ENCODE peak calls at places on chromosomes 11 and 22, in eight cellular contexts. One of them, this sample, is unnamed.

GRCh38 chr22:17057959-17058814 is 26.6 kb upstream of the IL17RA start:
- DNase-seq in CD4-positive, alpha-beta memory T cell: peak; percentile 35
- DNase-seq in GM23248: peak; percentile 79
- DNase-seq in CD8-positive, alpha-beta memory T cell: no peak
- DNase-seq in cardiac muscle cell: peak; percentile 85
- DNase-seq in tibial artery: peak; percentile 70
- DNase-seq in heart left ventricle: peak; percentile 64
- DNase-seq in HCT116: peak; percentile 45
- DNase-seq in this sample: peak; percentile 28

GRCh38 chr22:35630891-35631290 is 13.8 kb upstream of the MB start:
- DNase-seq in CD4-positive, alpha-beta memory T cell: no peak
- DNase-seq in tibial artery: no peak
- DNase-seq in GM23248: no peak
- DNase-seq in heart left ventricle: no peak
- DNase-seq in HCT116: no peak
- DNase-seq in cardiac muscle cell: no peak
- DNase-seq in CD8-positive, alpha-beta memory T cell: no peak
- DNase-seq in this sample: no peak

GRCh38 chr11:31800398-31801265 is 10.5 kb downstream of the PAX6 start:
- DNase-seq in HCT116: no peak
- DNase-seq in GM23248: no peak
- DNase-seq in heart left ventricle: no peak
- DNase-seq in cardiac muscle cell: no peak
- DNase-seq in CD8-positive, alpha-beta memory T cell: no peak
- DNase-seq in CD4-positive, alpha-beta memory T cell: no peak
- DNase-seq in tibial artery: no peak
- DNase-seq in this sample: no peak

GRCh38 chr11:8584096-8584495 is 9.9 kb downstream of the STK33 start:
- DNase-seq in tibial artery: no peak
- DNase-seq in heart left ventricle: no peak
- DNase-seq in CD8-positive, alpha-beta memory T cell: no peak
- DNase-seq in cardiac muscle cell: no peak
- DNase-seq in HCT116: no peak
- DNase-seq in CD4-positive, alpha-beta memory T cell: no peak
- DNase-seq in GM23248: peak; percentile 44
- DNase-seq in this sample: no peak

GRCh38 chr11:62555464-62556092 is 9.0 kb upstream of the AHNAK start:
- DNase-seq in CD4-positive, alpha-beta memory T cell: peak; percentile 91
- DNase-seq in cardiac muscle cell: no peak
- DNase-seq in heart left ventricle: no peak
- DNase-seq in GM23248: peak; percentile 49
- DNase-seq in CD8-positive, alpha-beta memory T cell: peak; percentile 84
- DNase-seq in tibial artery: peak; percentile 63
- DNase-seq in HCT116: no peak
- DNase-seq in this sample: no peak

GRCh38 chr11:107581147-107581546 is 9.8 kb upstream of the ELMOD1 start:
- DNase-seq in tibial artery: no peak
- DNase-seq in HCT116: no peak
- DNase-seq in CD4-positive, alpha-beta memory T cell: no peak
- DNase-seq in cardiac muscle cell: no peak
- DNase-seq in GM23248: no peak
- DNase-seq in CD8-positive, alpha-beta memory T cell: no peak
- DNase-seq in heart left ventricle: no peak
- DNase-seq in this sample: no peak

GRCh38 chr11:73931039-73931645 is 19.7 kb upstream of the DNAJB13 start:
- DNase-seq in CD8-positive, alpha-beta memory T cell: no peak
- DNase-seq in GM23248: peak; percentile 89
- DNase-seq in HCT116: peak; percentile 79
- DNase-seq in cardiac muscle cell: peak; percentile 86
- DNase-seq in tibial artery: no peak
- DNase-seq in heart left ventricle: no peak
- DNase-seq in CD4-positive, alpha-beta memory T cell: peak; percentile 12
- DNase-seq in this sample: no peak

GRCh38 chr22:46109474-46110003 is 40.8 kb upstream of the PPARA start:
- DNase-seq in HCT116: no peak
- DNase-seq in GM23248: peak; percentile 47
- DNase-seq in CD8-positive, alpha-beta memory T cell: no peak
- DNase-seq in CD4-positive, alpha-beta memory T cell: no peak
- DNase-seq in heart left ventricle: no peak
- DNase-seq in tibial artery: no peak
- DNase-seq in cardiac muscle cell: no peak
- DNase-seq in this sample: no peak

GRCh38 chr11:3799143-3799542 is 1.8 kb upstream of the NUP98 start:
- DNase-seq in cardiac muscle cell: no peak
- DNase-seq in CD4-positive, alpha-beta memory T cell: no peak
- DNase-seq in HCT116: no peak
- DNase-seq in GM23248: no peak
- DNase-seq in tibial artery: no peak
- DNase-seq in heart left ventricle: no peak
- DNase-seq in CD8-positive, alpha-beta memory T cell: no peak
- DNase-seq in this sample: no peak

GRCh38 chr22:42856179-42856864 is 751 bp downstream of the ARFGAP3 start:
- DNase-seq in CD4-positive, alpha-beta memory T cell: no peak
- DNase-seq in tibial artery: peak; percentile 67
- DNase-seq in GM23248: peak; percentile 71
- DNase-seq in heart left ventricle: peak; percentile 81
- DNase-seq in cardiac muscle cell: peak; percentile 28
- DNase-seq in CD8-positive, alpha-beta memory T cell: peak; percentile 57
- DNase-seq in HCT116: no peak
- DNase-seq in this sample: peak; percentile 85

GRCh38 chr11:62694455-62695167 is 5.3 kb upstream of the LRRN4CL start:
- DNase-seq in cardiac muscle cell: peak; percentile 89
- DNase-seq in heart left ventricle: peak; percentile 84
- DNase-seq in GM23248: peak; percentile 89
- DNase-seq in CD8-positive, alpha-beta memory T cell: peak; percentile 84
- DNase-seq in tibial artery: peak; percentile 88
- DNase-seq in CD4-positive, alpha-beta memory T cell: peak; percentile 73
- DNase-seq in HCT116: peak; percentile 72
- DNase-seq in this sample: no peak

GRCh38 chr22:19819209-19819910 is 35.3 kb downstream of the GNB1L start:
- DNase-seq in CD4-positive, alpha-beta memory T cell: no peak
- DNase-seq in tibial artery: no peak
- DNase-seq in cardiac muscle cell: no peak
- DNase-seq in HCT116: no peak
- DNase-seq in GM23248: no peak
- DNase-seq in CD8-positive, alpha-beta memory T cell: no peak
- DNase-seq in heart left ventricle: no peak
- DNase-seq in this sample: no peak

GRCh38 chr11:7571640-7572000 is 57.8 kb downstream of the PPFIBP2 start:
- DNase-seq in HCT116: peak; percentile 51
- DNase-seq in CD4-positive, alpha-beta memory T cell: no peak
- DNase-seq in GM23248: peak; percentile 83
- DNase-seq in tibial artery: peak; percentile 71
- DNase-seq in cardiac muscle cell: peak; percentile 78
- DNase-seq in CD8-positive, alpha-beta memory T cell: no peak
- DNase-seq in heart left ventricle: peak; percentile 51
- DNase-seq in this sample: peak; percentile 74

GRCh38 chr11:13289081-13289480 is 11.5 kb downstream of the BMAL1 start:
- DNase-seq in tibial artery: no peak
- DNase-seq in GM23248: peak; percentile 59
- DNase-seq in heart left ventricle: no peak
- DNase-seq in CD8-positive, alpha-beta memory T cell: no peak
- DNase-seq in CD4-positive, alpha-beta memory T cell: no peak
- DNase-seq in cardiac muscle cell: peak; percentile 42
- DNase-seq in HCT116: no peak
- DNase-seq in this sample: no peak

GRCh38 chr11:96741068-96741467 is 351.3 kb downstream of the JRKL start:
- DNase-seq in GM23248: peak; percentile 61
- DNase-seq in CD4-positive, alpha-beta memory T cell: no peak
- DNase-seq in HCT116: no peak
- DNase-seq in tibial artery: no peak
- DNase-seq in CD8-positive, alpha-beta memory T cell: no peak
- DNase-seq in cardiac muscle cell: peak; percentile 47
- DNase-seq in heart left ventricle: no peak
- DNase-seq in this sample: no peak

GRCh38 chr11:113673566-113674396 is 32.3 kb downstream of the TMPRSS5 start:
- DNase-seq in heart left ventricle: no peak
- DNase-seq in CD4-positive, alpha-beta memory T cell: no peak
- DNase-seq in CD8-positive, alpha-beta memory T cell: no peak
- DNase-seq in HCT116: no peak
- DNase-seq in tibial artery: no peak
- DNase-seq in cardiac muscle cell: no peak
- DNase-seq in GM23248: peak; percentile 50
- DNase-seq in this sample: no peak

GRCh38 chr11:119765628-119766027 is 36.6 kb upstream of the NECTIN1 start:
- DNase-seq in CD4-positive, alpha-beta memory T cell: no peak
- DNase-seq in tibial artery: no peak
- DNase-seq in HCT116: no peak
- DNase-seq in CD8-positive, alpha-beta memory T cell: no peak
- DNase-seq in GM23248: no peak
- DNase-seq in heart left ventricle: no peak
- DNase-seq in cardiac muscle cell: no peak
- DNase-seq in this sample: no peak

GRCh38 chr11:967995-968751 is 42.5 kb downstream of the AP2A2 start:
- DNase-seq in GM23248: no peak
- DNase-seq in CD4-positive, alpha-beta memory T cell: no peak
- DNase-seq in cardiac muscle cell: no peak
- DNase-seq in heart left ventricle: no peak
- DNase-seq in tibial artery: no peak
- DNase-seq in HCT116: no peak
- DNase-seq in CD8-positive, alpha-beta memory T cell: no peak
- DNase-seq in this sample: no peak

GRCh38 chr22:44130076-44130711 is 50.5 kb upstream of the PARVG start:
- DNase-seq in cardiac muscle cell: no peak
- DNase-seq in GM23248: no peak
- DNase-seq in tibial artery: no peak
- DNase-seq in heart left ventricle: no peak
- DNase-seq in HCT116: no peak
- DNase-seq in CD8-positive, alpha-beta memory T cell: no peak
- DNase-seq in CD4-positive, alpha-beta memory T cell: no peak
- DNase-seq in this sample: peak; percentile 59

GRCh38 chr11:646214-646613 is 9.1 kb downstream of the DRD4 start:
- DNase-seq in GM23248: no peak
- DNase-seq in CD8-positive, alpha-beta memory T cell: no peak
- DNase-seq in tibial artery: no peak
- DNase-seq in HCT116: no peak
- DNase-seq in CD4-positive, alpha-beta memory T cell: no peak
- DNase-seq in heart left ventricle: no peak
- DNase-seq in cardiac muscle cell: no peak
- DNase-seq in this sample: no peak

DNA sequence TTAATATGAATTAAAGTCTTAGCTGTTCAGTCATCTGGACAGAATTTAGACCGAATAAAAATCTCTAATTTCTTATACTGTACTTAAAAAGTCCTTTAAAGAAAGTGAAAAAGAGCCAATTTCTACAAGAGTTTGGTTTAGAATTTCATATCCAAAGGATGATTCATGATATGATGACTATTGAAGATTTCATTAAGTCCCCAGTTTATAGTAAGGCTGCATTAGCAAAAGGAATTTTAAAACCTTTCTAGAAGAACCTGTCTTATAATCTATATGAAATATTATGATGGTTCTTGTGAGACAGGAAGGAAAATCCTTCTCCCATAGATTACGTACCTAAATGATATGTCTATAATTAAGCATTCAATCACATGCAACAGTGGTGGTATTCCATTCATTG is 34.8 kb downstream of the TSG101 start:
- DNase-seq in CD4-positive, alpha-beta memory T cell: no peak
- DNase-seq in CD8-positive, alpha-beta memory T cell: no peak
- DNase-seq in heart left ventricle: no peak
- DNase-seq in HCT116: no peak
- DNase-seq in cardiac muscle cell: no peak
- DNase-seq in tibial artery: no peak
- DNase-seq in GM23248: peak; percentile 41
- DNase-seq in this sample: no peak
- H3K36me3 ChIP-seq in CD4-positive, alpha-beta memory T cell: peaks cover 15% of the 10 kb centered on the region
- H3K36me3 ChIP-seq in CD8-positive, alpha-beta memory T cell: peaks cover 12% of the 10 kb centered on the region
- H3K36me3 ChIP-seq in heart left ventricle: peaks cover 95% of the 10 kb centered on the region
- H3K36me3 ChIP-seq in HCT116: peaks cover 2% of the 10 kb centered on the region
- H3K36me3 ChIP-seq in cardiac muscle cell: peaks cover 16% of the 10 kb centered on the region
- H3K36me3 ChIP-seq in tibial artery: peaks cover 58% of the 10 kb centered on the region
- H3K36me3 ChIP-seq in GM23248: peaks cover 37% of the 10 kb centered on the region
- H3K36me3 ChIP-seq in this sample: no peaks in the 10 kb centered on the region

DNA sequence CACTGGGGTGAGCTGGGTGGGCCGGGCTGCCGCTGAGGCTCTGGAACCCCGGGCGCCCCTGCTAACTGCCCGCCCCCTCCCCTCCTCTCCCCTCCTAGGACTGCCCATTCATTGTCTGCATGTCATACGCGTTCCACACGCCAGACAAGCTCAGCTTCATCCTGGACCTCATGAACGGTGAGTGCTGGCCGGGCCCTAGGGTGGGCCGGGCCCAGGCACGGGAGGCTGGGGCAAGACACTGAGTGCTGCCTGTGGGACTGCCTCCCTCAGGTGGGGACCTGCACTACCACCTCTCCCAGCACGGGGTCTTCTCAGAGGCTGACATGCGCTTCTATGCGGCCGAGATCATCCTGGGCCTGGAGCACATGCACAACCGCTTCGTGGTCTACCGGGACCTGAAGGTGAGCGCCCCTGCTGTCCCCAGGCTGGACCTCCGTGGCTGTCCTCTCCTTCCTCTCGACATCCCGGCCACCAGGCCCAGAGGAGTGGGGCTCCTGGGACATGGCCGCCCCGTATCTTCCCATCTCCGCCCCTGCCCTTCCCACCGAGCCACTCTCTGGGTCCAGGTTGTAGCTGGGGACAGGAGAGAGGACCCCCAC is 7.5 kb upstream of the ANKRD13D start:
- DNase-seq in HCT116: no peak
- DNase-seq in CD4-positive, alpha-beta memory T cell: no peak
- DNase-seq in heart left ventricle: peak; percentile 13
- DNase-seq in cardiac muscle cell: no peak
- DNase-seq in CD8-positive, alpha-beta memory T cell: peak; percentile 38
- DNase-seq in GM23248: no peak
- DNase-seq in tibial artery: peak; percentile 18
- DNase-seq in this sample: peak; percentile 46
- H3K36me3 ChIP-seq in HCT116: peaks cover 27% of the 10 kb centered on the region
- H3K36me3 ChIP-seq in CD4-positive, alpha-beta memory T cell: peaks cover 82% of the 10 kb centered on the region
- H3K36me3 ChIP-seq in heart left ventricle: peaks cover 74% of the 10 kb centered on the region
- H3K36me3 ChIP-seq in cardiac muscle cell: peaks cover 34% of the 10 kb centered on the region
- H3K36me3 ChIP-seq in CD8-positive, alpha-beta memory T cell: peaks cover 65% of the 10 kb centered on the region
- H3K36me3 ChIP-seq in GM23248: no peaks in the 10 kb centered on the region
- H3K36me3 ChIP-seq in tibial artery: peaks cover 84% of the 10 kb centered on the region
- H3K36me3 ChIP-seq in this sample: peaks cover 77% of the 10 kb centered on the region

DNA sequence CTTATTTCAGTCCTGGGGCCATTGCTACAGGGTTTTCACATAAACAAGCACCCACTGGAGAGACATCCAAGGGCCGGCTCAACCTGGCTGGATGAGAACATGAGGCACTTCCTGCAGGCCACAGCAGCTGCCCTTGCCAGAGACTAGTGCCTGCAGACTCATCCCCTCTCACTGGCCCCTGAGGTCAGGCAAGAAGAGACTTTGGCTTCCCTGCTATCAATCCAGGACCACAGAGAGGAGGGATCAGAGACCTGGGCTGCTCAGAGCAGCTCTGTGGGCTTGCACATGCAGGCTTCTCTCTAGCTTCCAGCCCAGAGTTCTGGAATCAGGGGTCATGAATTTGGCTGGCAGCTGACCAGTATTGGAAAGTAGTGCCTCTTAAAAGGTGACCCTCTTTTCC is 79.5 kb downstream of the CABIN1 start:
- DNase-seq in GM23248: no peak
- DNase-seq in CD8-positive, alpha-beta memory T cell: no peak
- DNase-seq in heart left ventricle: no peak
- DNase-seq in tibial artery: no peak
- DNase-seq in CD4-positive, alpha-beta memory T cell: no peak
- DNase-seq in cardiac muscle cell: no peak
- DNase-seq in HCT116: no peak
- DNase-seq in this sample: no peak
- H3K36me3 ChIP-seq in GM23248: peaks cover 4% of the 10 kb centered on the region
- H3K36me3 ChIP-seq in CD8-positive, alpha-beta memory T cell: peaks cover 49% of the 10 kb centered on the region
- H3K36me3 ChIP-seq in heart left ventricle: peaks cover 74% of the 10 kb centered on the region
- H3K36me3 ChIP-seq in tibial artery: peaks cover 92% of the 10 kb centered on the region
- H3K36me3 ChIP-seq in CD4-positive, alpha-beta memory T cell: peaks cover 58% of the 10 kb centered on the region
- H3K36me3 ChIP-seq in cardiac muscle cell: peaks cover 48% of the 10 kb centered on the region
- H3K36me3 ChIP-seq in HCT116: peaks cover 23% of the 10 kb centered on the region
- H3K36me3 ChIP-seq in this sample: peaks cover 95% of the 10 kb centered on the region

GRCh38 chr11:112231952-112232351 is 5.7 kb downstream of the PTS start:
- DNase-seq in CD8-positive, alpha-beta memory T cell: no peak
- DNase-seq in cardiac muscle cell: no peak
- DNase-seq in GM23248: no peak
- DNase-seq in heart left ventricle: no peak
- DNase-seq in tibial artery: no peak
- DNase-seq in HCT116: no peak
- DNase-seq in CD4-positive, alpha-beta memory T cell: no peak
- DNase-seq in this sample: no peak
- H3K36me3 ChIP-seq in CD8-positive, alpha-beta memory T cell: peaks cover 29% of the 10 kb centered on the region
- H3K36me3 ChIP-seq in cardiac muscle cell: peaks cover 49% of the 10 kb centered on the region
- H3K36me3 ChIP-seq in GM23248: peaks cover 50% of the 10 kb centered on the region
- H3K36me3 ChIP-seq in heart left ventricle: peaks cover 83% of the 10 kb centered on the region
- H3K36me3 ChIP-seq in tibial artery: peaks cover 63% of the 10 kb centered on the region
- H3K36me3 ChIP-seq in HCT116: peaks cover 2% of the 10 kb centered on the region
- H3K36me3 ChIP-seq in CD4-positive, alpha-beta memory T cell: peaks cover 32% of the 10 kb centered on the region
- H3K36me3 ChIP-seq in this sample: peaks cover 47% of the 10 kb centered on the region

This sample was measured in upper lobe of left lung.